ENCODE peak calls at places on chromosomes 1 and 21, in four cellular contexts. A is T-helper 9 cell, O is memory B cell, E is GM12891. U is an unnamed sample.

GRCh38 chr1:195763907-195764183 is 844.4 kb downstream of the KCNT2 start:
- DNase-seq in A (no peak), O (no peak), E (no peak), U (no peak)

GRCh38 chr1:226798427-226799411 is 59.6 kb upstream of the ITPKB start:
- DNase-seq in A (peak; percentile 38), O (no peak), E (peak; percentile 47), U (no peak)

GRCh38 chr21:26846036-26846931 is 1.1 kb upstream of the ADAMTS1 start:
- DNase-seq in A (no peak), O (no peak), E (no peak), U (peak; percentile 49)

GRCh38 chr1:19644422-19644760 is 280 bp downstream of the NBL1 start:
- DNase-seq in A (no peak), O (no peak), E (peak; percentile 53), U (no peak)

GRCh38 chr21:36955783-36956182 is 10.7 kb downstream of the HLCS start:
- DNase-seq in A (no peak), O (no peak), E (no peak), U (no peak)

GRCh38 chr1:91929246-91929645 is 20.0 kb upstream of the BRDT start:
- DNase-seq in A (no peak), O (no peak), E (no peak), U (no peak)

GRCh38 chr1:93690921-93691789 is 9.5 kb upstream of the BCAR3 start:
- DNase-seq in A (no peak), O (no peak), E (no peak), U (no peak)

GRCh38 chr1:111201275-111202090 is 1.0 kb upstream of the DENND2D start:
- DNase-seq in A (no peak), O (no peak), E (no peak), U (no peak)

GRCh38 chr21:38831526-38832467 is 26.1 kb downstream of the ETS2 start:
- DNase-seq in A (no peak), O (no peak), E (peak; percentile 35), U (peak; percentile 100)

GRCh38 chr1:23925279-23925678 is 12.1 kb upstream of the CNR2 start:
- DNase-seq in A (no peak), O (no peak), E (no peak), U (no peak)

GRCh38 chr1:1298861-1299685 is 8.7 kb downstream of the ACAP3 start:
- DNase-seq in A (no peak), O (no peak), E (no peak), U (no peak)

U was measured in bronchial epithelial cell.